ENCODE peak calls at places on chromosomes 3 and 15, in seven cellular contexts. H, T, Z, W, G, Y and N are unnamed samples. For H3K4me1, the result is how much of the 10 kb centered on the place peaks cover.

GRCh38 chr3:126113238-126113555 is 29.3 kb upstream of the SLC41A3 start:
- DNase-seq in T (no peak), H (no peak), Y (no peak), Z (no peak), W (no peak), G (no peak), N (no peak)

GRCh38 chr15:95626501-95627361 is 703.8 kb upstream of the NR2F2 start:
- DNase-seq in Y (no peak), H (no peak), W (no peak), T (no peak), Z (no peak), G (no peak), N (no peak)

GRCh38 chr15:32870240-32871033 is 152.6 kb downstream of the GREM1 start:
- DNase-seq in W (peak), T (no peak), H (no peak), Y (no peak), Z (peak), G (no peak), N (peak)

GRCh38 chr3:152185941-152186630 is 82.6 kb upstream of the MBNL1 start:
- DNase-seq in T (no peak), H (no peak), W (no peak), G (no peak), Y (no peak), Z (no peak), N (no peak)

GRCh38 chr3:141294300-141294699 is 62.7 kb downstream of the PXYLP1 start:
- DNase-seq in W (no peak), H (no peak), T (no peak), Y (no peak), G (no peak), Z (no peak), N (no peak)

GRCh38 chr3:139288266-139288821 is 55.5 kb upstream of the MRPS22 start:
- DNase-seq in W (no peak), Y (peak), T (no peak), G (no peak), H (no peak), Z (no peak), N (peak)

GRCh38 chr3:163368168-163368567 is 1710.1 kb downstream of the SI start:
- DNase-seq in Y (no peak), G (no peak), H (no peak), Z (no peak), T (no peak), W (no peak), N (no peak)

GRCh38 chr15:78938608-78939488 is 6.0 kb downstream of the CTSH start:
- DNase-seq in G (no peak), Z (no peak), H (no peak), Y (no peak), W (no peak), T (peak), N (no peak)

GRCh38 chr15:90814193-90814811 is 54.1 kb upstream of the FURIN start:
- DNase-seq in G (no peak), Y (no peak), W (no peak), T (no peak), Z (no peak), H (no peak), N (peak)

GRCh38 chr3:60609446-60609845 is 641.8 kb downstream of the FHIT start:
- DNase-seq in W (no peak), T (no peak), G (no peak), Y (no peak), Z (no peak), H (no peak), N (no peak)

GRCh38 chr3:66661628-66662027 is 160.8 kb upstream of the LRIG1 start:
- DNase-seq in H (no peak), W (no peak), Z (no peak), G (no peak), Y (no peak), T (no peak), N (no peak)

GRCh38 chr3:55554621-55555020 is 67.5 kb upstream of the WNT5A start:
- DNase-seq in Z (no peak), T (no peak), Y (no peak), G (no peak), W (no peak), H (no peak), N (no peak)

GRCh38 chr3:179898024-179898423 is 138.7 kb downstream of the PEX5L start:
- DNase-seq in W (no peak), Y (peak), G (no peak), H (no peak), T (no peak), Z (peak), N (no peak)

GRCh38 chr3:133944181-133944580 is 48.5 kb upstream of the RAB6B start:
- DNase-seq in W (no peak), H (no peak), Y (no peak), T (peak), G (no peak), Z (no peak), N (no peak)

GRCh38 chr3:55147406-55147805 is 219.5 kb upstream of the LRTM1 start:
- DNase-seq in G (no peak), H (no peak), W (no peak), Z (no peak), T (no peak), Y (no peak), N (no peak)

GRCh38 chr3:188253800-188254452 is 100.0 kb downstream of the LPP start:
- DNase-seq in H (no peak), Y (no peak), Z (no peak), W (no peak), T (no peak), G (peak), N (no peak)

GRCh38 chr3:81433675-81434074 is 327.8 kb downstream of the GBE1 start:
- DNase-seq in W (no peak), T (no peak), H (no peak), Y (no peak), Z (no peak), G (no peak), N (no peak)

GRCh38 chr15:100959066-100960050 is 40.2 kb downstream of the LRRK1 start:
- DNase-seq in T (peak), Z (no peak), G (no peak), Y (no peak), W (no peak), H (no peak), N (no peak)

GRCh38 chr15:57158589-57158988 is 217.7 kb upstream of the CGNL1 start:
- DNase-seq in T (no peak), H (no peak), Z (no peak), W (no peak), G (no peak), Y (peak), N (no peak)

GRCh38 chr3:16050641-16051467 is 123.6 kb upstream of the GALNT15 start:
- DNase-seq in W (no peak), T (peak), Y (no peak), Z (no peak), H (no peak), G (no peak), N (no peak)

GRCh38 chr15:56821721-56822425 is 88.6 kb upstream of the ZNF280D start:
- DNase-seq in H (no peak), T (peak), W (peak), Z (peak), Y (peak), G (no peak), N (peak)

GRCh38 chr3:15794303-15794771 is 3.4 kb downstream of the ANKRD28 start:
- DNase-seq in Z (no peak), G (no peak), H (no peak), Y (no peak), T (no peak), W (no peak), N (no peak)

GRCh38 chr3:133444071-133444774 is 44.4 kb downstream of the BFSP2 start:
- DNase-seq in H (no peak), T (no peak), G (no peak), W (peak), Y (no peak), Z (no peak), N (peak)

GRCh38 chr3:105857963-105858362 is 10.8 kb downstream of the CBLB start:
- DNase-seq in G (no peak), T (no peak), Z (no peak), Y (no peak), W (no peak), H (no peak), N (no peak)

GRCh38 chr15:31262901-31263671 is 63.5 kb upstream of the KLF13 start:
- DNase-seq in H (peak), Z (no peak), G (no peak), T (peak), W (peak), Y (no peak), N (peak)

GRCh38 chr3:23130406-23130805 is 72.7 kb upstream of the UBE2E2 start:
- DNase-seq in Y (no peak), H (no peak), W (no peak), Z (no peak), G (no peak), T (no peak), N (no peak)

GRCh38 chr15:42577514-42578031 is 2.2 kb downstream of the STARD9 start:
- DNase-seq in Z (no peak), Y (no peak), G (no peak), T (no peak), W (no peak), H (no peak), N (no peak)

GRCh38 chr15:99442268-99442897 is 123.4 kb upstream of the MEF2A start:
- DNase-seq in Z (peak), G (peak), T (no peak), H (no peak), W (peak), Y (peak), N (peak)

GRCh38 chr15:48644827-48645557 is 517 bp downstream of the FBN1 start:
- DNase-seq in T (peak), W (no peak), G (no peak), Z (no peak), H (no peak), Y (peak), N (no peak)

GRCh38 chr15:48644498-48644826 is 1.0 kb downstream of the FBN1 start:
- DNase-seq in Y (no peak), Z (no peak), H (no peak), G (no peak), T (no peak), W (no peak), N (no peak)

GRCh38 chr15:48643776-48644497 is 1.6 kb downstream of the FBN1 start:
- DNase-seq in G (no peak), Y (no peak), W (no peak), Z (no peak), T (no peak), H (no peak), N (no peak)

GRCh38 chr15:48646364-48646763 is 855 bp upstream of the FBN1 start:
- DNase-seq in W (no peak), Z (no peak), G (no peak), T (no peak), H (no peak), Y (no peak), N (no peak)

GRCh38 chr15:48645558-48646330 is at the start of gene FBN1:
- DNase-seq in G (peak), T (peak), W (peak), Z (no peak), Y (peak), H (no peak), N (peak)
- TF ChIP-seq POLR2AphosphoS5 in G (peak), T (peak), W (peak), Z (no peak), Y (peak), H (no peak), N (peak)

GRCh38 chr15:67927501-67928156 is 87.8 kb upstream of the RNU6-1 start:
- DNase-seq in G (peak), Z (no peak), Y (no peak), W (peak), H (no peak), T (no peak), N (peak)

GRCh38 chr15:67935244-67935643 is 95.4 kb upstream of the RNU6-1 start:
- DNase-seq in G (no peak), Z (no peak), Y (no peak), W (no peak), H (no peak), T (no peak), N (no peak)

GRCh38 chr15:67931861-67932260 is 92.0 kb upstream of the RNU6-1 start:
- DNase-seq in Z (no peak), W (no peak), Y (no peak), H (no peak), G (no peak), T (no peak), N (no peak)

GRCh38 chr15:67928666-67929065 is 88.8 kb upstream of the RNU6-1 start:
- DNase-seq in Z (no peak), H (no peak), T (no peak), W (no peak), Y (no peak), G (no peak), N (no peak)

GRCh38 chr15:67930720-67931119 is 90.9 kb upstream of the RNU6-1 start:
- DNase-seq in W (no peak), H (no peak), Y (no peak), G (no peak), T (no peak), Z (no peak), N (no peak)
- H3K4me1 ChIP-seq in W (under half), H (under half), Y (under half), G (under half), T (under half), Z (under half), N (under half)

GRCh38 chr3:187000711-187001151 is 70.4 kb downstream of the ST6GAL1 start:
- DNase-seq in Z (no peak), W (peak), G (no peak), H (no peak), T (no peak), Y (no peak), N (no peak)
- H3K27ac ChIP-seq in Z (no peak), W (peak), G (no peak), H (no peak), T (peak), Y (no peak), N (no peak)

DNA sequence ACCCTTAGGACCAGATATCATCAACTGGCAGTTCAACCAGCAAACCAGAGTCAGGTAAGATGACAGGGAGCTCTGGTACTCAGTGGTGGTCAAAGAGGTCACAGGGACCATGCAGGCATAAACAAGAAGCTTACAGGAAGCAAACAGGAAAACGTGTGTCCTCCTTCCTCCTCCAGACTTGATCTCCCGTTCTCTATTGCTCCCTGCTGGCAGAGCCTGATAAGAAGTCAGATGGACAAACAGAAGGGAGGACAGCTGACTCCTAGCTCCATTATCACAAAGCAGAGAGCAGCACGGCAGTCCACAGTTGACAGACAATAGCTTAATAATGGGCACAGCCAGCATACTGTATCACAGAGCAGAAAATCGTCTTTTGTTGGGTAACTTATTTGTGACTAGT is 156.5 kb upstream of the SLC2A2 start:
- DNase-seq in G (no peak), W (no peak), Y (no peak), T (no peak), Z (no peak), H (no peak), N (no peak)
- TF ChIP-seq POLR2AphosphoS5 in G (no peak), W (no peak), Y (no peak), T (no peak), Z (no peak), H (no peak), N (no peak)

GRCh38 chr3:100426029-100426682 is 24.8 kb downstream of the LNP1 start:
- DNase-seq in G (no peak), H (no peak), W (peak), T (no peak), Z (no peak), Y (no peak), N (no peak)
- H3K4me1 ChIP-seq in G (under half), H (under half), W (under half), T (under half), Z (under half), Y (under half), N (under half)

GRCh38 chr3:13851091-13851849 is 28.6 kb downstream of the WNT7A start:
- DNase-seq in W (no peak), Y (no peak), Z (no peak), T (peak), H (no peak), G (no peak), N (no peak)

GRCh38 chr3:13853978-13854296 is 25.9 kb downstream of the WNT7A start:
- DNase-seq in W (no peak), Z (peak), T (no peak), Y (no peak), G (no peak), H (no peak), N (no peak)

GRCh38 chr3:13853256-13853977 is 26.5 kb downstream of the WNT7A start:
- DNase-seq in H (no peak), T (peak), W (no peak), Z (no peak), G (no peak), Y (no peak), N (no peak)

GRCh38 chr3:13851997-13852637 is 27.8 kb downstream of the WNT7A start:
- DNase-seq in W (no peak), Y (no peak), G (no peak), H (no peak), T (peak), Z (no peak), N (no peak)

DNA sequence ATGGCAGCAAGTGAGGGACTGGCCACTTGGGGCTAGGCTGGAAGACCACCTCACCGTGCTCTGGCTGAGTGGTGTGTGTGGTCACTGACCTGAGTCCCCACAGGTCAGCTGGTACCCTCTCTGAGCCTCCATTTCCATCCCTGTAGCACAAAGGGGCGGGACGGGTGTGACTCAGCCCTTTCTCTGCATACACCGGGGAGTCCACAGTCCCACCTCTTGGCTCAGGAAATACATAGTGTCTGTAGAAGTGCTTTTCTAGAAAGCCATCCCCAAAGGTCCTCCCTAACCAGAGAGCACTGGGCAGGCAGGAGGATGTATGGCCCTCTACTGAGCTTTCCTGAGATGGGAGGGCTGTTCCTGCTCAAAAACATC is 27.2 kb downstream of the WNT7A start:
- DNase-seq in Z (no peak), T (no peak), Y (no peak), W (no peak), H (no peak), G (no peak), N (no peak)
- H3K27ac ChIP-seq in Z (peak), T (no peak), Y (no peak), W (no peak), H (no peak), G (no peak), N (no peak)